ENCODE peak calls at places on chromosomes 12 and 14, in four cellular contexts. One of them, this sample, is unnamed.

GRCh38 chr14:38278035-38278434 is 22.1 kb upstream of the CLEC14A start:
- DNase-seq in astrocyte of the cerebellum: no peak
- DNase-seq in T-helper 2 cell: no peak
- DNase-seq in stimulated activated naive B cell treated with anti-CD40 and anti-IgM and Interleukin-4, amounts not matched to agents 10 μg/mL and 1 μg/mL and 100 μg/mL, for 72 hours: no peak
- DNase-seq in this sample: peak; percentile 52

GRCh38 chr12:58386136-58386535 is 444.8 kb downstream of the ATP23 start:
- DNase-seq in astrocyte of the cerebellum: no peak
- DNase-seq in stimulated activated naive B cell treated with anti-CD40 and anti-IgM and Interleukin-4, amounts not matched to agents 10 μg/mL and 1 μg/mL and 100 μg/mL, for 72 hours: no peak
- DNase-seq in T-helper 2 cell: no peak
- DNase-seq in this sample: no peak

GRCh38 chr12:75511116-75512048 is at the start of gene KRR1:
- DNase-seq in astrocyte of the cerebellum: peak; percentile 96
- DNase-seq in stimulated activated naive B cell treated with anti-CD40 and anti-IgM and Interleukin-4, amounts not matched to agents 10 μg/mL and 1 μg/mL and 100 μg/mL, for 72 hours: peak; percentile 90
- DNase-seq in T-helper 2 cell: peak; percentile 83
- DNase-seq in this sample: peak; percentile 100

GRCh38 chr14:24066490-24067132 is 4.8 kb upstream of the CPNE6 start:
- DNase-seq in astrocyte of the cerebellum: no peak
- DNase-seq in T-helper 2 cell: no peak
- DNase-seq in stimulated activated naive B cell treated with anti-CD40 and anti-IgM and Interleukin-4, amounts not matched to agents 10 μg/mL and 1 μg/mL and 100 μg/mL, for 72 hours: no peak
- DNase-seq in this sample: no peak

GRCh38 chr12:119693006-119693405 is 25.1 kb downstream of the PRKAB1 start:
- DNase-seq in stimulated activated naive B cell treated with anti-CD40 and anti-IgM and Interleukin-4, amounts not matched to agents 10 μg/mL and 1 μg/mL and 100 μg/mL, for 72 hours: no peak
- DNase-seq in astrocyte of the cerebellum: peak; percentile 86
- DNase-seq in T-helper 2 cell: no peak
- DNase-seq in this sample: peak; percentile 31

GRCh38 chr14:75279739-75280447 is 1.3 kb downstream of the FOS start:
- DNase-seq in stimulated activated naive B cell treated with anti-CD40 and anti-IgM and Interleukin-4, amounts not matched to agents 10 μg/mL and 1 μg/mL and 100 μg/mL, for 72 hours: no peak
- DNase-seq in T-helper 2 cell: peak; percentile 24
- DNase-seq in astrocyte of the cerebellum: no peak
- DNase-seq in this sample: no peak

GRCh38 chr12:7075518-7075917 is 15.0 kb downstream of the C1S start:
- DNase-seq in T-helper 2 cell: no peak
- DNase-seq in stimulated activated naive B cell treated with anti-CD40 and anti-IgM and Interleukin-4, amounts not matched to agents 10 μg/mL and 1 μg/mL and 100 μg/mL, for 72 hours: no peak
- DNase-seq in astrocyte of the cerebellum: no peak
- DNase-seq in this sample: no peak

GRCh38 chr14:69376439-69376838 is 21.7 kb downstream of the ERH start:
- DNase-seq in T-helper 2 cell: no peak
- DNase-seq in stimulated activated naive B cell treated with anti-CD40 and anti-IgM and Interleukin-4, amounts not matched to agents 10 μg/mL and 1 μg/mL and 100 μg/mL, for 72 hours: no peak
- DNase-seq in astrocyte of the cerebellum: no peak
- DNase-seq in this sample: peak; percentile 56

GRCh38 chr14:99393059-99393655 is 87.5 kb downstream of the SETD3 start:
- DNase-seq in astrocyte of the cerebellum: no peak
- DNase-seq in T-helper 2 cell: peak; percentile 12
- DNase-seq in stimulated activated naive B cell treated with anti-CD40 and anti-IgM and Interleukin-4, amounts not matched to agents 10 μg/mL and 1 μg/mL and 100 μg/mL, for 72 hours: no peak
- DNase-seq in this sample: peak; percentile 41

GRCh38 chr12:79973774-79974173 is 38.9 kb upstream of the PPP1R12A start:
- DNase-seq in T-helper 2 cell: no peak
- DNase-seq in astrocyte of the cerebellum: no peak
- DNase-seq in stimulated activated naive B cell treated with anti-CD40 and anti-IgM and Interleukin-4, amounts not matched to agents 10 μg/mL and 1 μg/mL and 100 μg/mL, for 72 hours: no peak
- DNase-seq in this sample: no peak

GRCh38 chr12:1691123-1692007 is 495 bp downstream of the ADIPOR2 start:
- DNase-seq in astrocyte of the cerebellum: no peak
- DNase-seq in stimulated activated naive B cell treated with anti-CD40 and anti-IgM and Interleukin-4, amounts not matched to agents 10 μg/mL and 1 μg/mL and 100 μg/mL, for 72 hours: peak; percentile 24
- DNase-seq in T-helper 2 cell: no peak
- DNase-seq in this sample: peak; percentile 42

GRCh38 chr12:8087666-8088065 is 5.6 kb downstream of the NECAP1 start:
- DNase-seq in astrocyte of the cerebellum: no peak
- DNase-seq in stimulated activated naive B cell treated with anti-CD40 and anti-IgM and Interleukin-4, amounts not matched to agents 10 μg/mL and 1 μg/mL and 100 μg/mL, for 72 hours: no peak
- DNase-seq in T-helper 2 cell: no peak
- DNase-seq in this sample: no peak

GRCh38 chr14:88987516-88987915 is 163.1 kb downstream of the TTC8 start:
- DNase-seq in astrocyte of the cerebellum: no peak
- DNase-seq in T-helper 2 cell: no peak
- DNase-seq in stimulated activated naive B cell treated with anti-CD40 and anti-IgM and Interleukin-4, amounts not matched to agents 10 μg/mL and 1 μg/mL and 100 μg/mL, for 72 hours: no peak
- DNase-seq in this sample: no peak

This sample was measured in lung microvascular endothelial cell.